ENCODE peak calls at places on chromosomes 12 and 14, in seven cellular contexts. One of them, this sample, is unnamed.

GRCh38 chr14:52315355-52315718 is 1.2 kb downstream of the PTGER2 start:
- DNase-seq in HL-60: peak; percentile 79
- DNase-seq in SK-N-SH: no peak
- DNase-seq in Panc1: no peak
- DNase-seq in stomach: peak; percentile 34
- DNase-seq in left ventricle myocardium inferior: no peak
- DNase-seq in esophagus squamous epithelium: no peak
- DNase-seq in this sample: peak; percentile 55

GRCh38 chr14:23953464-23954278 is at the start of gene DHRS4:
- DNase-seq in HL-60: peak; percentile 74
- DNase-seq in SK-N-SH: peak; percentile 91
- DNase-seq in Panc1: peak; percentile 38
- DNase-seq in stomach: peak; percentile 84
- DNase-seq in left ventricle myocardium inferior: peak; percentile 80
- DNase-seq in esophagus squamous epithelium: no peak
- DNase-seq in this sample: peak; percentile 85

GRCh38 chr14:76919811-76920571 is 93.8 kb downstream of the LRRC74A start:
- DNase-seq in HL-60: no peak
- DNase-seq in SK-N-SH: peak; percentile 86
- DNase-seq in Panc1: no peak
- DNase-seq in stomach: peak; percentile 32
- DNase-seq in left ventricle myocardium inferior: peak; percentile 48
- DNase-seq in esophagus squamous epithelium: no peak
- DNase-seq in this sample: no peak

GRCh38 chr12:130335517-130336392 is 1.9 kb upstream of the PIWIL1 start:
- DNase-seq in HL-60: no peak
- DNase-seq in SK-N-SH: peak; percentile 70
- DNase-seq in Panc1: peak; percentile 17
- DNase-seq in stomach: no peak
- DNase-seq in left ventricle myocardium inferior: no peak
- DNase-seq in esophagus squamous epithelium: no peak
- DNase-seq in this sample: peak; percentile 27

GRCh38 chr12:99946131-99946530 is 38.6 kb downstream of the ANKS1B start:
- DNase-seq in HL-60: no peak
- DNase-seq in SK-N-SH: no peak
- DNase-seq in Panc1: no peak
- DNase-seq in stomach: no peak
- DNase-seq in left ventricle myocardium inferior: no peak
- DNase-seq in esophagus squamous epithelium: no peak
- DNase-seq in this sample: no peak

GRCh38 chr14:98444077-98444476 is 827.9 kb downstream of the BCL11B start:
- DNase-seq in HL-60: no peak
- DNase-seq in SK-N-SH: no peak
- DNase-seq in Panc1: no peak
- DNase-seq in stomach: no peak
- DNase-seq in left ventricle myocardium inferior: no peak
- DNase-seq in esophagus squamous epithelium: no peak
- DNase-seq in this sample: peak; percentile 72

GRCh38 chr12:91017511-91018263 is 12.9 kb upstream of the EPYC start:
- DNase-seq in HL-60: no peak
- DNase-seq in SK-N-SH: no peak
- DNase-seq in Panc1: no peak
- DNase-seq in stomach: no peak
- DNase-seq in left ventricle myocardium inferior: peak; percentile 17
- DNase-seq in esophagus squamous epithelium: no peak
- DNase-seq in this sample: no peak

GRCh38 chr12:80837342-80837978 is 100.3 kb downstream of the LIN7A start:
- DNase-seq in HL-60: no peak
- DNase-seq in SK-N-SH: peak; percentile 17
- DNase-seq in Panc1: peak; percentile 20
- DNase-seq in stomach: no peak
- DNase-seq in left ventricle myocardium inferior: no peak
- DNase-seq in esophagus squamous epithelium: no peak
- DNase-seq in this sample: no peak

GRCh38 chr12:130871286-130872178 is at the start of gene RAN:
- DNase-seq in HL-60: peak; percentile 87
- DNase-seq in SK-N-SH: peak; percentile 99
- DNase-seq in Panc1: peak; percentile 32
- DNase-seq in stomach: peak; percentile 93
- DNase-seq in left ventricle myocardium inferior: peak; percentile 91
- DNase-seq in esophagus squamous epithelium: peak; percentile 66
- DNase-seq in this sample: peak; percentile 92

GRCh38 chr14:89598548-89599186 is 181.6 kb upstream of the FOXN3 start:
- DNase-seq in HL-60: no peak
- DNase-seq in SK-N-SH: no peak
- DNase-seq in Panc1: no peak
- DNase-seq in stomach: no peak
- DNase-seq in left ventricle myocardium inferior: no peak
- DNase-seq in esophagus squamous epithelium: no peak
- DNase-seq in this sample: no peak

GRCh38 chr12:91139981-91140659 is 28.8 kb upstream of the LUM start:
- DNase-seq in HL-60: no peak
- DNase-seq in SK-N-SH: no peak
- DNase-seq in Panc1: no peak
- DNase-seq in stomach: no peak
- DNase-seq in left ventricle myocardium inferior: no peak
- DNase-seq in esophagus squamous epithelium: no peak
- DNase-seq in this sample: no peak

GRCh38 chr14:28765169-28765906 is 1.2 kb upstream of the FOXG1 start:
- DNase-seq in HL-60: no peak
- DNase-seq in SK-N-SH: no peak
- DNase-seq in Panc1: no peak
- DNase-seq in stomach: no peak
- DNase-seq in left ventricle myocardium inferior: no peak
- DNase-seq in esophagus squamous epithelium: no peak
- DNase-seq in this sample: no peak

GRCh38 chr12:124866195-124866882 is 2.7 kb upstream of the SCARB1 start:
- DNase-seq in HL-60: no peak
- DNase-seq in SK-N-SH: no peak
- DNase-seq in Panc1: no peak
- DNase-seq in stomach: no peak
- DNase-seq in left ventricle myocardium inferior: no peak
- DNase-seq in esophagus squamous epithelium: no peak
- DNase-seq in this sample: no peak

GRCh38 chr12:51813931-51814310 is 34.6 kb downstream of the FIGNL2 start:
- DNase-seq in HL-60: no peak
- DNase-seq in SK-N-SH: no peak
- DNase-seq in Panc1: no peak
- DNase-seq in stomach: no peak
- DNase-seq in left ventricle myocardium inferior: no peak
- DNase-seq in esophagus squamous epithelium: no peak
- DNase-seq in this sample: no peak

GRCh38 chr14:52268191-52269061 is 928 bp downstream of the PTGDR start:
- DNase-seq in HL-60: no peak
- DNase-seq in SK-N-SH: peak; percentile 36
- DNase-seq in Panc1: no peak
- DNase-seq in stomach: no peak
- DNase-seq in left ventricle myocardium inferior: no peak
- DNase-seq in esophagus squamous epithelium: no peak
- DNase-seq in this sample: peak; percentile 33

GRCh38 chr12:54654926-54655325 is 6.8 kb upstream of the DCD start:
- DNase-seq in HL-60: no peak
- DNase-seq in SK-N-SH: no peak
- DNase-seq in Panc1: no peak
- DNase-seq in stomach: no peak
- DNase-seq in left ventricle myocardium inferior: no peak
- DNase-seq in esophagus squamous epithelium: no peak
- DNase-seq in this sample: no peak

GRCh38 chr12:11482955-11483354 is 87.6 kb upstream of the PRB2 start:
- DNase-seq in HL-60: no peak
- DNase-seq in SK-N-SH: no peak
- DNase-seq in Panc1: no peak
- DNase-seq in stomach: no peak
- DNase-seq in left ventricle myocardium inferior: no peak
- DNase-seq in esophagus squamous epithelium: no peak
- DNase-seq in this sample: no peak

GRCh38 chr12:82326905-82327503 is 31.2 kb downstream of the CCDC59 start:
- DNase-seq in HL-60: no peak
- DNase-seq in SK-N-SH: peak; percentile 5
- DNase-seq in Panc1: no peak
- DNase-seq in stomach: no peak
- DNase-seq in left ventricle myocardium inferior: no peak
- DNase-seq in esophagus squamous epithelium: no peak
- DNase-seq in this sample: no peak

GRCh38 chr14:92951912-92952471 is 29.0 kb downstream of the CHGA start:
- DNase-seq in HL-60: peak; percentile 60
- DNase-seq in SK-N-SH: peak; percentile 93
- DNase-seq in Panc1: peak; percentile 46
- DNase-seq in stomach: peak; percentile 86
- DNase-seq in left ventricle myocardium inferior: peak; percentile 82
- DNase-seq in esophagus squamous epithelium: no peak
- DNase-seq in this sample: peak; percentile 70

GRCh38 chr14:91220581-91221000 is 23.9 kb downstream of the GPR68 start:
- DNase-seq in HL-60: no peak
- DNase-seq in SK-N-SH: no peak
- DNase-seq in Panc1: no peak
- DNase-seq in stomach: no peak
- DNase-seq in left ventricle myocardium inferior: no peak
- DNase-seq in esophagus squamous epithelium: no peak
- DNase-seq in this sample: no peak

DNA sequence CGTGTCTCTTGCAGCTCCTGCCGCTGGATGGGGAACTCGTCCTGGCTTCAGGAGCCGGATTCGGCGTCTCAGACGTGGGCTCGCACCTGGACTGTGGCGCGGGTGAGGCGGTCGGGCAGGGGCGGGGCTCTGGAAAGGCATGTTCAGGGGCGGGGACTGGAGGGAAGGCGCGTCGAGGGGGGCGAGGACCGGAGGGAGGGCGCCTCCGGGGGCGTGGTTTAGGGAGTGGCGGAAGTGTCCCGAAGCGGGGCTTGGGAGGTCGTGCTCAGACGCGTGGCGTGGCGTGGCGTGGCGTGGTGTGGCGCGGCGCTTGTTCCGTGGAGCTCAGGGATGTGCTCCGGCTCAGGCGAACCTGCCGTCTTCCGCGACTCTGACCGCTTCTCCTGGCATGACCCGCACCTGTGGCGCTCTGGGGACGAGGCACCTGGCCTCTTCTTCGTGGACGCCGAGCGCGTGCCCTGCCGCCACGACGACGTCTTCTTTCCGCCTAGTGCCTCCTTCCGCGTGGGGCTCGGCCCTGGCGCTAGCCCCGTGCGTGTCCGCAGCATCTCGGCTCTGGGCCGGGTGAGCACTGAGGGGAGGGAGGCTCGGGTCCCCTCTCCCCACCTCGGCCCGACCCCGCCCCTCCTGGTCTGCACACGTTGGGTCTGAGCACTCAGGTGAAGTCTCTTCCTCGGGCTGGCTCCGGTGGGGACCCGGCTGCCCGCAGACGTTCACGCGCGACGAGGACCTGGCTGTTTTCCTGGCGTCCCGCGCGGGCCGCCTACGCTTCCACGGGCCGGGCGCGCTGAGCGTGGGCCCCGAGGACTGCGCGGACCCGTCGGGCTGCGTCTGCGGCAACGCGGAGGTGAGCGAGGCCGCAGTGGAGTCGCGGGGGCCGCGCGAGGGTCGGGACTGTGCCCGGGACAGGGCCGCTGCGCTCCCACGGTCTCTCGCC is 6.2 kb downstream of the AMN start:
- DNase-seq in HL-60: peak; percentile 65
- DNase-seq in SK-N-SH: no peak
- DNase-seq in Panc1: no peak
- DNase-seq in stomach: peak; percentile 87
- DNase-seq in left ventricle myocardium inferior: peak; percentile 58
- DNase-seq in esophagus squamous epithelium: peak; percentile 33
- DNase-seq in this sample: peak; percentile 83
- H3K4me3 ChIP-seq in HL-60: peak overlapping the region; percentile 35
- H3K4me3 ChIP-seq in SK-N-SH: no peak overlapping the region
- H3K4me3 ChIP-seq in Panc1: peak overlapping the region; percentile 5
- H3K4me3 ChIP-seq in stomach: peak overlapping the region; percentile 58
- H3K4me3 ChIP-seq in left ventricle myocardium inferior: peak overlapping the region; percentile 66
- H3K4me3 ChIP-seq in esophagus squamous epithelium: peak overlapping the region; percentile 50
- H3K4me3 ChIP-seq in this sample: peak overlapping the region; percentile 54

DNA sequence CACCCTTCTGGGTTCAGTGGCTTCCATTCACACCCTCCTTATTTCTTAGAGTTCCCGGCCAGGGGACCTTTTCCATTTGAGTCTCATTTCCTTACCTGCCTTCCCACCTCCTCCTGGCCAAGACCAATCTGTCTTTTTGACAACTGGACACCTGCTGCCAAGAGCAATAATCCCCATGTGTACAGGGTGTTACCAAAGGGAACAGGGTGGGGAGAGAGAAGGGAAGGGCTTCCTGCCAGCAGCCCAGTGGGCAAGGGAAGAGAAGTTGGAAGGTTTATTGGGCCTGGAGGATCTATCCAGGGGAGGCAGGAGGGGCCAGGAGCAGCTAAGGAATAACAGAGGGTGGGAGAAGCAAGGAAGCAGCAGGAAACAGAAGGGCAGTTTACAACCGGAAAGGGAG is 346.2 kb downstream of the C12orf75 start:
- DNase-seq in HL-60: no peak
- DNase-seq in SK-N-SH: no peak
- DNase-seq in Panc1: no peak
- DNase-seq in stomach: peak; percentile 31
- DNase-seq in left ventricle myocardium inferior: peak; percentile 20
- DNase-seq in esophagus squamous epithelium: no peak
- DNase-seq in this sample: no peak
- H3K27me3 ChIP-seq in HL-60: no peaks in the 10 kb centered on the region
- H3K27me3 ChIP-seq in SK-N-SH: no peaks in the 10 kb centered on the region
- H3K27me3 ChIP-seq in Panc1: no peaks in the 10 kb centered on the region
- H3K27me3 ChIP-seq in stomach: no peaks in the 10 kb centered on the region
- H3K27me3 ChIP-seq in left ventricle myocardium inferior: no peaks in the 10 kb centered on the region
- H3K27me3 ChIP-seq in esophagus squamous epithelium: no peaks in the 10 kb centered on the region
- H3K27me3 ChIP-seq in this sample: no peaks in the 10 kb centered on the region

DNA sequence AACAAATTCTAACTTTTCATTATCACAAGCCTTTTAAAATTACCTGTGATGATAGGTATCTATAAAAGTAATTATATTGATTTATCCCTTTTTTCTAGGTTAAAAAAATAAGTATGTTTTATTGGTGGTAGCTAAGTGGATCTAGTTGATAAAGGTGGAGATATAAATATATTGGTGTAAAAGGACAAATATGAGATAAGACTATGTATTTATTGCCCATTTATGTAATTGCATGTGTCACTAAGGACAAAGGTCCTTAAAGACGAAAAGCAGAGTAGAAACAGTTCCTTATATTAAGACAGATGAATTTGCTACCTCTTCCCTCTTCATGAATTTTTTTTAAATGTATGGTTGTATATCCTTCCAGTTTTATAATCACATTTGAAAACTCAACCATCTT is at the start of gene MYRFL:
- DNase-seq in HL-60: no peak
- DNase-seq in SK-N-SH: no peak
- DNase-seq in Panc1: no peak
- DNase-seq in stomach: no peak
- DNase-seq in left ventricle myocardium inferior: no peak
- DNase-seq in esophagus squamous epithelium: no peak
- DNase-seq in this sample: no peak
- H3K4me3 ChIP-seq in HL-60: no peak within 1 kb of the TSS
- H3K4me3 ChIP-seq in SK-N-SH: no peak within 1 kb of the TSS
- H3K4me3 ChIP-seq in Panc1: no peak within 1 kb of the TSS
- H3K4me3 ChIP-seq in stomach: no peak within 1 kb of the TSS
- H3K4me3 ChIP-seq in left ventricle myocardium inferior: no peak within 1 kb of the TSS
- H3K4me3 ChIP-seq in esophagus squamous epithelium: no peak within 1 kb of the TSS
- H3K4me3 ChIP-seq in this sample: no peak within 1 kb of the TSS

DNA sequence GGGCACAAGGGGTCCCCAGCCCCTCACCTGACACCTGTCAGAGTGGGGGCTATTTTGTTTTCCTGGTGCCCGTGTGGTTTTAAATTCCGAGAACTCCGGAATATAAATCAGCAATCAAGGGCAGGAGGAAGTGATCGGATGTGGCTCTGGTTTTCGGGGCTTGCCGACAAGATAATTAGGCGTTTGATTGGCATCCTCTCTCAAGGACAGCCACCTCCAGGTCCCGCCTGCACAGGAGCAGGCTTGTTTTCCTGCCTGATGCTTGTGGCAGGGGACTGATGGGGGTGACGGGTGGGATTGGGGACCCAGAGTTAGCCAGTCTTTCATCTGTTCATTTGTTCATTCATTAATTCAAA is 166.7 kb downstream of the PHETA1 start:
- DNase-seq in HL-60: no peak
- DNase-seq in SK-N-SH: no peak
- DNase-seq in Panc1: no peak
- DNase-seq in stomach: no peak
- DNase-seq in left ventricle myocardium inferior: no peak
- DNase-seq in esophagus squamous epithelium: no peak
- DNase-seq in this sample: no peak
- H3K27me3 ChIP-seq in HL-60: no peaks in the 10 kb centered on the region
- H3K27me3 ChIP-seq in SK-N-SH: no peaks in the 10 kb centered on the region
- H3K27me3 ChIP-seq in Panc1: peaks cover 8% of the 10 kb centered on the region
- H3K27me3 ChIP-seq in stomach: peaks cover 57% of the 10 kb centered on the region
- H3K27me3 ChIP-seq in left ventricle myocardium inferior: peaks cover 75% of the 10 kb centered on the region
- H3K27me3 ChIP-seq in esophagus squamous epithelium: no peaks in the 10 kb centered on the region
- H3K27me3 ChIP-seq in this sample: no peaks in the 10 kb centered on the region

This sample was measured in CD4-positive, alpha-beta memory T cell.